ENCODE peak calls at places on chromosomes 7 and 10, in four cellular contexts. U is kidney tubule cell, O is KG1, T is AG08395. Z is an unnamed sample.

GRCh38 chr7:18570890-18571478 is 75.4 kb downstream of the HDAC9 start:
- DNase-seq in O (no peak), U (peak), T (peak), Z (peak)

GRCh38 chr7:143362126-143362961 is at the start of gene FAM131B:
- DNase-seq in O (no peak), T (peak), U (no peak), Z (peak)

GRCh38 chr10:28503114-28503513 is 29.8 kb upstream of the WAC start:
- DNase-seq in T (no peak), O (no peak), U (peak), Z (no peak)

GRCh38 chr10:24762966-24763623 is 39.4 kb upstream of the ARHGAP21 start:
- DNase-seq in U (peak), T (peak), O (no peak), Z (peak)

GRCh38 chr7:40401406-40401805 is 266.6 kb downstream of the SUGCT start:
- DNase-seq in O (no peak), T (no peak), U (no peak), Z (no peak)

GRCh38 chr7:130560972-130561371 is 69.1 kb downstream of the MEST start:
- DNase-seq in O (no peak), U (peak), T (peak), Z (peak)

GRCh38 chr10:89297791-89298190 is 4.1 kb upstream of the IFIT2 start:
- DNase-seq in U (no peak), T (no peak), O (no peak), Z (no peak)

GRCh38 chr7:95867309-95867708 is 95.0 kb downstream of the DYNC1I1 start:
- DNase-seq in T (no peak), U (no peak), O (no peak), Z (no peak)

GRCh38 chr7:30658471-30659074 is 23.7 kb downstream of the CRHR2 start:
- DNase-seq in T (no peak), U (no peak), O (peak), Z (no peak)

GRCh38 chr7:122844191-122844988 is 41.9 kb downstream of the CADPS2 start:
- DNase-seq in U (no peak), O (no peak), T (no peak), Z (no peak)

GRCh38 chr10:100531761-100532160 is 2.1 kb upstream of the NDUFB8 start:
- DNase-seq in U (no peak), O (no peak), T (no peak), Z (no peak)

GRCh38 chr10:24854256-24854655 is 98.2 kb downstream of the PRTFDC1 start:
- DNase-seq in O (no peak), T (no peak), U (no peak), Z (no peak)

Z was measured in GM03348.